ENCODE peak calls at places on chromosomes 13 and 19, in ten cellular contexts. M, Q, V, C, W, E, B, A, S and T are unnamed samples.

GRCh38 chr13:66689037-66689619 is 541.0 kb downstream of the PCDH9 start:
- DNase-seq in M (no peak), Q (peak; percentile 42), V (no peak), C (no peak), W (no peak), E (no peak), B (no peak), A (no peak), S (no peak), T (no peak)

GRCh38 chr13:77330009-77330471 is 3.1 kb upstream of the MYCBP2 start:
- DNase-seq in M (no peak), Q (peak; percentile 15), V (no peak), C (no peak), W (no peak), E (no peak), B (no peak), A (peak; percentile 37), S (no peak), T (no peak)

GRCh38 chr13:114166381-114167131 is 12.5 kb upstream of the CFAP97D2 start:
- DNase-seq in M (no peak), Q (no peak), V (no peak), C (peak; percentile 47), W (no peak), E (no peak), B (no peak), A (no peak), S (no peak), T (no peak)

GRCh38 chr19:42926781-42927180 is 9.1 kb upstream of the PSG6 start:
- DNase-seq in M (no peak), Q (no peak), V (no peak), C (no peak), W (no peak), E (no peak), B (no peak), A (no peak), S (no peak), T (no peak)

GRCh38 chr13:102825921-102826706 is 19.7 kb upstream of the ERCC5 start:
- DNase-seq in M (no peak), Q (peak; percentile 95), V (no peak), C (no peak), W (no peak), E (no peak), B (no peak), A (no peak), S (no peak), T (no peak)

GRCh38 chr19:1445932-1446712 is 3.8 kb upstream of the APC2 start:
- DNase-seq in M (peak; percentile 76), Q (no peak), V (no peak), C (no peak), W (peak; percentile 31), E (no peak), B (peak; percentile 88), A (no peak), S (peak; percentile 42), T (no peak)

GRCh38 chr13:38350114-38350617 is 515 bp downstream of the UFM1 start:
- DNase-seq in M (peak; percentile 35), Q (peak; percentile 64), V (peak; percentile 41), C (peak; percentile 82), W (peak; percentile 81), E (peak; percentile 9), B (peak; percentile 64), A (peak; percentile 67), S (peak; percentile 7), T (no peak)

GRCh38 chr13:71156550-71156949 is 710.5 kb downstream of the DACH1 start:
- DNase-seq in M (no peak), Q (no peak), V (no peak), C (no peak), W (no peak), E (no peak), B (no peak), A (no peak), S (no peak), T (peak; percentile 6)

GRCh38 chr19:48798937-48799336 is 11.9 kb downstream of the BCAT2 start:
- DNase-seq in M (peak; percentile 17), Q (no peak), V (no peak), C (no peak), W (no peak), E (no peak), B (peak; percentile 66), A (peak; percentile 86), S (no peak), T (no peak)

GRCh38 chr19:10817291-10818038 is 18.5 kb downstream of the TMED1 start:
- DNase-seq in M (no peak), Q (peak; percentile 96), V (no peak), C (peak; percentile 75), W (no peak), E (no peak), B (no peak), A (no peak), S (no peak), T (no peak)

GRCh38 chr19:58350871-58351557 is 2.3 kb downstream of the A1BG start:
- DNase-seq in M (no peak), Q (no peak), V (no peak), C (no peak), W (no peak), E (no peak), B (no peak), A (no peak), S (no peak), T (no peak)

GRCh38 chr13:75512253-75512652 is 25.4 kb downstream of the COMMD6 start:
- DNase-seq in M (peak; percentile 81), Q (peak; percentile 12), V (no peak), C (no peak), W (no peak), E (no peak), B (no peak), A (peak; percentile 74), S (no peak), T (no peak)

GRCh38 chr19:54667217-54667616 is 4.4 kb downstream of the LILRB4 start:
- DNase-seq in M (no peak), Q (no peak), V (no peak), C (no peak), W (no peak), E (no peak), B (no peak), A (no peak), S (no peak), T (no peak)

GRCh38 chr13:46771693-46772092 is 25.3 kb downstream of the ESD start:
- DNase-seq in M (no peak), Q (no peak), V (no peak), C (no peak), W (no peak), E (no peak), B (no peak), A (no peak), S (no peak), T (no peak)

GRCh38 chr13:47213057-47213456 is 316.2 kb upstream of the HTR2A start:
- DNase-seq in M (no peak), Q (no peak), V (no peak), C (no peak), W (no peak), E (no peak), B (no peak), A (no peak), S (no peak), T (no peak)

GRCh38 chr19:54207908-54208783 is 7.5 kb downstream of the RPS9 start:
- DNase-seq in M (peak; percentile 57), Q (peak; percentile 100), V (no peak), C (peak; percentile 64), W (peak; percentile 92), E (no peak), B (no peak), A (peak; percentile 82), S (no peak), T (no peak)

GRCh38 chr13:97559981-97560380 is 126.0 kb downstream of the RAP2A start:
- DNase-seq in M (no peak), Q (no peak), V (no peak), C (no peak), W (no peak), E (no peak), B (no peak), A (no peak), S (no peak), T (no peak)